ENCODE peak calls at places on chromosomes 12 and 14, in five cellular contexts. O, B, M, D and F are unnamed samples.

GRCh38 chr12:117024961-117025480 is 74.2 kb downstream of the TESC start:
- DNase-seq in O (no peak), B (no peak), M (no peak), D (no peak), F (peak; percentile 52)

GRCh38 chr12:81992461-81992860 is 233.3 kb upstream of the PPFIA2 start:
- DNase-seq in O (no peak), B (peak; percentile 4), M (no peak), D (peak; percentile 7), F (no peak)

GRCh38 chr12:110689002-110689600 is at the start of gene HVCN1:
- DNase-seq in O (no peak), B (peak; percentile 36), M (peak; percentile 52), D (peak; percentile 60), F (peak; percentile 31)

GRCh38 chr14:23430733-23431105 is 4.7 kb downstream of the MYH7 start:
- DNase-seq in O (peak; percentile 48), B (peak; percentile 7), M (no peak), D (no peak), F (no peak)

GRCh38 chr14:90624732-90625444 is 191.3 kb downstream of the TTC7B start:
- DNase-seq in O (no peak), B (peak; percentile 41), M (no peak), D (no peak), F (no peak)

GRCh38 chr12:132100306-132101065 is 43.6 kb downstream of the DDX51 start:
- DNase-seq in O (no peak), B (no peak), M (no peak), D (no peak), F (no peak)

GRCh38 chr14:104432611-104433231 is 146.8 kb upstream of the C14orf180 start:
- DNase-seq in O (no peak), B (no peak), M (no peak), D (no peak), F (peak; percentile 83)

GRCh38 chr12:88044035-88044434 is 14.8 kb upstream of the C12orf50 start:
- DNase-seq in O (no peak), B (no peak), M (no peak), D (no peak), F (no peak)

GRCh38 chr12:70583251-70583650 is 54.0 kb downstream of the PTPRB start:
- DNase-seq in O (no peak), B (no peak), M (no peak), D (no peak), F (no peak)

GRCh38 chr12:3135522-3136461 is 58.6 kb downstream of the TSPAN9 start:
- DNase-seq in O (no peak), B (peak; percentile 56), M (peak; percentile 45), D (peak; percentile 23), F (peak; percentile 37)

GRCh38 chr12:1791104-1791927 is 29.0 kb upstream of the LRTM2 start:
- DNase-seq in O (no peak), B (peak; percentile 83), M (no peak), D (peak; percentile 75), F (peak; percentile 91)

GRCh38 chr14:28751467-28752058 is 15.0 kb upstream of the FOXG1 start:
- DNase-seq in O (peak; percentile 23), B (peak; percentile 47), M (peak; percentile 60), D (no peak), F (no peak)

GRCh38 chr12:64890873-64891468 is 66.5 kb downstream of the TBC1D30 start:
- DNase-seq in O (peak; percentile 16), B (no peak), M (no peak), D (no peak), F (no peak)

GRCh38 chr14:92426237-92426636 is 87.3 kb upstream of the RIN3 start:
- DNase-seq in O (peak; percentile 48), B (no peak), M (no peak), D (no peak), F (no peak)

GRCh38 chr14:68820536-68820935 is 27.7 kb upstream of the ZFP36L1 start:
- DNase-seq in O (no peak), B (no peak), M (no peak), D (no peak), F (no peak)

GRCh38 chr14:102517412-102518062 is 8.0 kb upstream of the ANKRD9 start:
- DNase-seq in O (no peak), B (no peak), M (peak; percentile 35), D (peak; percentile 40), F (no peak)

GRCh38 chr14:101037021-101037817 is 133.7 kb upstream of the RTL1 start:
- DNase-seq in O (no peak), B (no peak), M (no peak), D (no peak), F (peak; percentile 63)

DNA sequence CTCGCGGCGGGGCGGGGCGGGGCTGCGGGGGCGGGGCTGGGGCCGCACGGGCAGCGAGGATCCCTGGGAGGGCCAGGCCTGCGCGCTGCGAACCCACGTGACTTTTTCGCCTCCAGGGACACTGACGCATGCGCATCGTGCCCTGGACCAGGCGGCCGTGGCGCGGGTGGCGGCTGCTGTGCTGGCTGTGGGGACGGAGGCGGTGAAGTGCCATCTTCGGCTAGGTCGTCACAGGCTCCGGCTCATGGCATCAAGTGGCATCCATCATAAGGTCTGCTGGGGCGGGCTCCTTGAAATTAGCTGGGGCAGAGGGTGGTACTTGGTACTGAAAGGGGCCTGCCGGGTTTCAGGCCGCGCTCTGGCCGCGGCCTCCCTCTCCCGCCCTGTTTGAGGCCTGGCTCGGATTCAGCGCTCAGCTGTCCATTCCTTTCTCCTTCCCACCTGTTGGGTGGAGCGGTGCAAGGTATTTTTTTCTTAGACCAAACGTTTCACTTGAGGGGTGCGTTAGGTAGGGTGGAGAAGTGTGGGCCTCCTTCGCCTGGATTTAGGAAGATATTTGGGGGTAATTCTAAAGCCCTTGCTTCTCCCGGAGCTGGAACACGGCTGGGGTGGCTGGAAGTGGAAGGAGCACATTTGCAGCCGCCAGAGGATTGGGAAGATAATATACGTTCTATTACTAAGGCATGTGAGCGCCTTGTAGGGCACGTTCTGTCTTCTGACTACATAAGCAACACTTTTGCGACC is at the start of gene PRPF39:
- DNase-seq in O (peak; percentile 63), B (peak; percentile 97), M (peak; percentile 94), D (peak; percentile 96), F (peak; percentile 99)
- TF ChIP-seq CTCF in O (no peak), B (no peak), M (no peak), D (no peak), F (no peak)

DNA sequence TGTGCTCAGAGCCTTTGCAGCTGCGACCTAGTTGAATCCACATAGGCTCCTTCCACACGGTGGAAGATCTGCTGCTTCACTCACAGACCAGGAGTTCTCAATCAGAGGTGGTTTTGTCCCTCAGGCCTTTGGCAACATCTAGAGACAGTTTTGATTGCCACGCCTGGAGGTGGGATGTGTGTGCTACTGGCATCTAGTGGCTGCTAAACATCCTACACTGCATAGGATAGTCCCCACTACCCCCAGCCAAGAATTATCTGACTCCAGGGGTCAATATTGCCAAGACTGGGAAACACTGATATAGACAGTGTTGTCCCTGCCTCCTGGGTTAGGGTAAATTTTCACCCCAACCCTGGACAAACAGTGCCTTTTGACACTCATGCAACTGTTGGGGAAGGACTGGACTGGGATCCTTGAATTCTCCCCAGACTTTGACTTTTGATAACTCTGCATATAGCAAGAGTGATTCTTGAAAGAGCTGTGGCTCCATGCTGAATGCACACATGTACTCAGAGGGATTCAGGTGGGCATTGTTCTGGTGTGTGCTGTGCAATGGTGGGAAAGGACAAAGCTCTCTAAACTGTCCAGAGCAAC is 39.8 kb downstream of the BAZ2A start:
- DNase-seq in O (no peak), B (no peak), M (no peak), D (no peak), F (no peak)
- TF ChIP-seq CTCF in O (peak; percentile 42), B (peak; percentile 22), M (peak; percentile 53), D (peak; percentile 21), F (no peak)

DNA sequence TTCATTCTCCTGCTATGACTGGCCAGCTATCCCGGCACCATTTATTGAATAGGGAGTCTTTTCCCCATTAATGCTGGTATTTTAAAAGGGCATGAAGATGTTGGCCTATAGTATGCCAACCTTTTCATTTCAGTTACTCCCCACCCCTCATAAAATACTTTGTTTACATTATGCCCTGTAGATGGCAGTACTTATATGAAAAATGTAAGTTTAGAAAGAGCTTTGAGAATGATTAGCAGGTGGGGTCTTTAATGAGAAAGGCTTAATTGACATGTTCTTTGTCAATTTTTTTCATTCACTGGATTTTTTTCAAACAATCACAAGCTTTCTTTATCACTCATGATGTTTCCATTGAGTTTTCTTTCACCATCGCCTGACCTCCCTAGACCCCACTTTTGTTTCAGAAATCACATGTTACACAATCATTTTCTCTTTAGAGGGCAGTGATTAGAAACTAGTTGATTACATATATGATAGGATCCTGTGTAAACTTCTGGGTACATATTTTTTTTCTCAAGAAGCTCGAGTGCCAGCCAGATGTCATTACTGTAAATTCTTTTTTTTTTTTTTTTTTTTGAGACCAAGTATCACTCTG is 62.6 kb upstream of the PSMA6 start:
- DNase-seq in O (no peak), B (no peak), M (no peak), D (no peak), F (no peak)
- TF ChIP-seq CTCF in O (peak; percentile 36), B (peak; percentile 16), M (peak; percentile 56), D (peak; percentile 21), F (no peak)

GRCh38 chr12:104458645-104459555 is 2.2 kb downstream of the CHST11 start:
- DNase-seq in O (no peak), B (peak; percentile 27), M (no peak), D (peak; percentile 22), F (peak; percentile 87)
- TF ChIP-seq CTCF in O (peak; percentile 5), B (no peak), M (no peak), D (no peak), F (no peak)

GRCh38 chr12:56792678-56793077 is 29.6 kb downstream of the HSD17B6 start:
- DNase-seq in O (no peak), B (no peak), M (no peak), D (no peak), F (no peak)
- TF ChIP-seq CTCF in O (no peak), B (no peak), M (no peak), D (no peak), F (no peak)

GRCh38 chr14:35335388-35336092 is 43.4 kb downstream of the PSMA6 start:
- DNase-seq in O (no peak), B (peak; percentile 92), M (no peak), D (peak; percentile 94), F (no peak)

GRCh38 chr14:35338731-35339405 is 46.7 kb downstream of the PSMA6 start:
- DNase-seq in O (no peak), B (no peak), M (no peak), D (no peak), F (no peak)

GRCh38 chr14:35336171-35337073 is 44.2 kb downstream of the PSMA6 start:
- DNase-seq in O (peak; percentile 41), B (peak; percentile 99), M (peak; percentile 52), D (peak; percentile 92), F (peak; percentile 88)

GRCh38 chr14:35337557-35338255 is 45.5 kb downstream of the PSMA6 start:
- DNase-seq in O (no peak), B (peak; percentile 92), M (no peak), D (no peak), F (no peak)

GRCh38 chr14:35337074-35337556 is 44.9 kb downstream of the PSMA6 start:
- DNase-seq in O (no peak), B (no peak), M (no peak), D (no peak), F (no peak)
- TF ChIP-seq CTCF in O (no peak), B (no peak), M (no peak), D (no peak), F (no peak)